ENCODE peak calls at places on chromosomes 13 and 19, in eight cellular contexts. One of them, this sample, is unnamed.

GRCh38 chr19:29878973-29879654 is 62.9 kb upstream of the URI1 start:
- DNase-seq in endothelial cell of umbilical vein: no peak
- DNase-seq in thoracic aorta: no peak
- DNase-seq in PC-3: peak
- DNase-seq in colonic mucosa: no peak
- DNase-seq in IMR-90: peak
- DNase-seq in lung: no peak
- DNase-seq in CD8-positive, alpha-beta T cell: no peak
- DNase-seq in this sample: peak

GRCh38 chr13:76667551-76667950 is 218.7 kb downstream of the KCTD12 start:
- DNase-seq in endothelial cell of umbilical vein: peak
- DNase-seq in thoracic aorta: no peak
- DNase-seq in PC-3: peak
- DNase-seq in colonic mucosa: peak
- DNase-seq in IMR-90: peak
- DNase-seq in lung: no peak
- DNase-seq in CD8-positive, alpha-beta T cell: no peak
- DNase-seq in this sample: peak

GRCh38 chr19:17052439-17052838 is 22.8 kb downstream of the HAUS8 start:
- DNase-seq in endothelial cell of umbilical vein: peak
- DNase-seq in thoracic aorta: no peak
- DNase-seq in PC-3: peak
- DNase-seq in colonic mucosa: peak
- DNase-seq in IMR-90: peak
- DNase-seq in lung: peak
- DNase-seq in CD8-positive, alpha-beta T cell: peak
- DNase-seq in this sample: peak

GRCh38 chr13:114282143-114282685 is 813 bp downstream of the UPF3A start:
- DNase-seq in endothelial cell of umbilical vein: peak
- DNase-seq in thoracic aorta: no peak
- DNase-seq in PC-3: peak
- DNase-seq in colonic mucosa: peak
- DNase-seq in IMR-90: peak
- DNase-seq in lung: peak
- DNase-seq in CD8-positive, alpha-beta T cell: peak
- DNase-seq in this sample: peak

GRCh38 chr19:31988256-31988655 is 357.2 kb upstream of the ZNF507 start:
- DNase-seq in endothelial cell of umbilical vein: no peak
- DNase-seq in thoracic aorta: no peak
- DNase-seq in PC-3: no peak
- DNase-seq in colonic mucosa: no peak
- DNase-seq in IMR-90: no peak
- DNase-seq in lung: no peak
- DNase-seq in CD8-positive, alpha-beta T cell: no peak
- DNase-seq in this sample: no peak

GRCh38 chr13:41577437-41577836 is 120.1 kb downstream of the RGCC start:
- DNase-seq in endothelial cell of umbilical vein: no peak
- DNase-seq in thoracic aorta: no peak
- DNase-seq in PC-3: no peak
- DNase-seq in colonic mucosa: peak
- DNase-seq in IMR-90: peak
- DNase-seq in lung: peak
- DNase-seq in CD8-positive, alpha-beta T cell: no peak
- DNase-seq in this sample: no peak

GRCh38 chr13:46804391-46804815 is 7.4 kb upstream of the ESD start:
- DNase-seq in endothelial cell of umbilical vein: no peak
- DNase-seq in thoracic aorta: no peak
- DNase-seq in PC-3: peak
- DNase-seq in colonic mucosa: no peak
- DNase-seq in IMR-90: peak
- DNase-seq in lung: no peak
- DNase-seq in CD8-positive, alpha-beta T cell: no peak
- DNase-seq in this sample: peak

GRCh38 chr13:113064534-113065405 is 40.8 kb upstream of the F7 start:
- DNase-seq in endothelial cell of umbilical vein: no peak
- DNase-seq in thoracic aorta: no peak
- DNase-seq in PC-3: peak
- DNase-seq in colonic mucosa: no peak
- DNase-seq in IMR-90: peak
- DNase-seq in lung: no peak
- DNase-seq in CD8-positive, alpha-beta T cell: no peak
- DNase-seq in this sample: peak

GRCh38 chr19:46915386-46915785 is 54.6 kb downstream of the ARHGAP35 start:
- DNase-seq in endothelial cell of umbilical vein: no peak
- DNase-seq in thoracic aorta: no peak
- DNase-seq in PC-3: no peak
- DNase-seq in colonic mucosa: no peak
- DNase-seq in IMR-90: no peak
- DNase-seq in lung: no peak
- DNase-seq in CD8-positive, alpha-beta T cell: no peak
- DNase-seq in this sample: no peak

GRCh38 chr13:57557979-57558529 is 73.5 kb upstream of the PCDH17 start:
- DNase-seq in endothelial cell of umbilical vein: peak
- DNase-seq in thoracic aorta: no peak
- DNase-seq in PC-3: peak
- DNase-seq in colonic mucosa: no peak
- DNase-seq in IMR-90: no peak
- DNase-seq in lung: no peak
- DNase-seq in CD8-positive, alpha-beta T cell: no peak
- DNase-seq in this sample: no peak

GRCh38 chr19:41570639-41571112 is 5.3 kb upstream of the CEACAM21 start:
- DNase-seq in endothelial cell of umbilical vein: peak
- DNase-seq in thoracic aorta: no peak
- DNase-seq in PC-3: peak
- DNase-seq in colonic mucosa: peak
- DNase-seq in IMR-90: peak
- DNase-seq in lung: peak
- DNase-seq in CD8-positive, alpha-beta T cell: peak
- DNase-seq in this sample: peak

GRCh38 chr13:32650705-32651311 is 64.6 kb downstream of the PDS5B start:
- DNase-seq in endothelial cell of umbilical vein: peak
- DNase-seq in thoracic aorta: no peak
- DNase-seq in PC-3: peak
- DNase-seq in colonic mucosa: peak
- DNase-seq in IMR-90: peak
- DNase-seq in lung: peak
- DNase-seq in CD8-positive, alpha-beta T cell: peak
- DNase-seq in this sample: peak

GRCh38 chr19:55118401-55118991 is 1.1 kb upstream of the PPP1R12C start:
- DNase-seq in endothelial cell of umbilical vein: no peak
- DNase-seq in thoracic aorta: no peak
- DNase-seq in PC-3: no peak
- DNase-seq in colonic mucosa: peak
- DNase-seq in IMR-90: no peak
- DNase-seq in lung: peak
- DNase-seq in CD8-positive, alpha-beta T cell: no peak
- DNase-seq in this sample: no peak

GRCh38 chr13:80448725-80449124 is 107.8 kb upstream of the SPRY2 start:
- DNase-seq in endothelial cell of umbilical vein: no peak
- DNase-seq in thoracic aorta: no peak
- DNase-seq in PC-3: no peak
- DNase-seq in colonic mucosa: no peak
- DNase-seq in IMR-90: no peak
- DNase-seq in lung: no peak
- DNase-seq in CD8-positive, alpha-beta T cell: no peak
- DNase-seq in this sample: no peak

GRCh38 chr19:58563034-58563573 is 4.7 kb upstream of the UBE2M start:
- DNase-seq in endothelial cell of umbilical vein: no peak
- DNase-seq in thoracic aorta: no peak
- DNase-seq in PC-3: no peak
- DNase-seq in colonic mucosa: peak
- DNase-seq in IMR-90: no peak
- DNase-seq in lung: no peak
- DNase-seq in CD8-positive, alpha-beta T cell: peak
- DNase-seq in this sample: no peak

GRCh38 chr13:93847162-93847561 is 620.6 kb downstream of the GPC6 start:
- DNase-seq in endothelial cell of umbilical vein: no peak
- DNase-seq in thoracic aorta: no peak
- DNase-seq in PC-3: peak
- DNase-seq in colonic mucosa: no peak
- DNase-seq in IMR-90: peak
- DNase-seq in lung: no peak
- DNase-seq in CD8-positive, alpha-beta T cell: no peak
- DNase-seq in this sample: peak

GRCh38 chr13:84377071-84377470 is 494.8 kb upstream of the SLITRK1 start:
- DNase-seq in endothelial cell of umbilical vein: no peak
- DNase-seq in thoracic aorta: no peak
- DNase-seq in PC-3: no peak
- DNase-seq in colonic mucosa: no peak
- DNase-seq in IMR-90: no peak
- DNase-seq in lung: no peak
- DNase-seq in CD8-positive, alpha-beta T cell: no peak
- DNase-seq in this sample: no peak

GRCh38 chr19:18220632-18221275 is 5.5 kb downstream of the PDE4C start:
- DNase-seq in endothelial cell of umbilical vein: no peak
- DNase-seq in thoracic aorta: no peak
- DNase-seq in PC-3: no peak
- DNase-seq in colonic mucosa: no peak
- DNase-seq in IMR-90: no peak
- DNase-seq in lung: no peak
- DNase-seq in CD8-positive, alpha-beta T cell: no peak
- DNase-seq in this sample: no peak

GRCh38 chr13:94345374-94346195 is 133.9 kb downstream of the DCT start:
- DNase-seq in endothelial cell of umbilical vein: peak
- DNase-seq in thoracic aorta: no peak
- DNase-seq in PC-3: peak
- DNase-seq in colonic mucosa: no peak
- DNase-seq in IMR-90: peak
- DNase-seq in lung: no peak
- DNase-seq in CD8-positive, alpha-beta T cell: no peak
- DNase-seq in this sample: no peak

GRCh38 chr19:2547721-2548120 is 71.8 kb downstream of the GADD45B start:
- DNase-seq in endothelial cell of umbilical vein: no peak
- DNase-seq in thoracic aorta: no peak
- DNase-seq in PC-3: no peak
- DNase-seq in colonic mucosa: no peak
- DNase-seq in IMR-90: no peak
- DNase-seq in lung: no peak
- DNase-seq in CD8-positive, alpha-beta T cell: no peak
- DNase-seq in this sample: no peak

GRCh38 chr19:2544576-2545415 is 68.9 kb downstream of the GADD45B start:
- DNase-seq in endothelial cell of umbilical vein: no peak
- DNase-seq in thoracic aorta: no peak
- DNase-seq in PC-3: no peak
- DNase-seq in colonic mucosa: no peak
- DNase-seq in IMR-90: no peak
- DNase-seq in lung: no peak
- DNase-seq in CD8-positive, alpha-beta T cell: no peak
- DNase-seq in this sample: no peak

GRCh38 chr19:2548966-2549365 is 73.0 kb downstream of the GADD45B start:
- DNase-seq in endothelial cell of umbilical vein: no peak
- DNase-seq in thoracic aorta: no peak
- DNase-seq in PC-3: no peak
- DNase-seq in colonic mucosa: no peak
- DNase-seq in IMR-90: no peak
- DNase-seq in lung: no peak
- DNase-seq in CD8-positive, alpha-beta T cell: no peak
- DNase-seq in this sample: no peak

GRCh38 chr19:2546128-2547032 is 70.5 kb downstream of the GADD45B start:
- DNase-seq in endothelial cell of umbilical vein: peak
- DNase-seq in thoracic aorta: peak
- DNase-seq in PC-3: no peak
- DNase-seq in colonic mucosa: peak
- DNase-seq in IMR-90: no peak
- DNase-seq in lung: peak
- DNase-seq in CD8-positive, alpha-beta T cell: no peak
- DNase-seq in this sample: peak

GRCh38 chr19:2547033-2547680 is 71.2 kb downstream of the GADD45B start:
- DNase-seq in endothelial cell of umbilical vein: no peak
- DNase-seq in thoracic aorta: no peak
- DNase-seq in PC-3: no peak
- DNase-seq in colonic mucosa: no peak
- DNase-seq in IMR-90: no peak
- DNase-seq in lung: no peak
- DNase-seq in CD8-positive, alpha-beta T cell: no peak
- DNase-seq in this sample: no peak
- H3K4me3 ChIP-seq in endothelial cell of umbilical vein: no peak
- H3K4me3 ChIP-seq in thoracic aorta: peak
- H3K4me3 ChIP-seq in PC-3: no peak
- H3K4me3 ChIP-seq in colonic mucosa: no peak
- H3K4me3 ChIP-seq in IMR-90: no peak
- H3K4me3 ChIP-seq in lung: no peak
- H3K4me3 ChIP-seq in CD8-positive, alpha-beta T cell: no peak
- H3K4me3 ChIP-seq in this sample: no peak

GRCh38 chr13:31409678-31410356 is 210.0 kb downstream of the B3GLCT start:
- DNase-seq in endothelial cell of umbilical vein: no peak
- DNase-seq in thoracic aorta: no peak
- DNase-seq in PC-3: peak
- DNase-seq in colonic mucosa: peak
- DNase-seq in IMR-90: no peak
- DNase-seq in lung: no peak
- DNase-seq in CD8-positive, alpha-beta T cell: no peak
- DNase-seq in this sample: no peak
- TF ChIP-seq CTCF in endothelial cell of umbilical vein: no peak
- TF ChIP-seq CTCF in thoracic aorta: no peak
- TF ChIP-seq CTCF in PC-3: peak
- TF ChIP-seq CTCF in colonic mucosa: no peak
- TF ChIP-seq CTCF in IMR-90: peak
- TF ChIP-seq CTCF in lung: no peak
- TF ChIP-seq CTCF in CD8-positive, alpha-beta T cell: no peak
- TF ChIP-seq CTCF in this sample: peak

GRCh38 chr19:49150944-49151243 is 4.3 kb downstream of the HRC start:
- DNase-seq in endothelial cell of umbilical vein: no peak
- DNase-seq in thoracic aorta: no peak
- DNase-seq in PC-3: no peak
- DNase-seq in colonic mucosa: no peak
- DNase-seq in IMR-90: no peak
- DNase-seq in lung: no peak
- DNase-seq in CD8-positive, alpha-beta T cell: no peak
- DNase-seq in this sample: no peak
- H3K27ac ChIP-seq in endothelial cell of umbilical vein: no peak
- H3K27ac ChIP-seq in thoracic aorta: peak
- H3K27ac ChIP-seq in PC-3: peak
- H3K27ac ChIP-seq in colonic mucosa: peak
- H3K27ac ChIP-seq in IMR-90: no peak
- H3K27ac ChIP-seq in lung: peak
- H3K27ac ChIP-seq in CD8-positive, alpha-beta T cell: no peak
- H3K27ac ChIP-seq in this sample: no peak

GRCh38 chr19:38319421-38320258 is at the start of gene KCNK6:
- DNase-seq in endothelial cell of umbilical vein: peak
- DNase-seq in thoracic aorta: no peak
- DNase-seq in PC-3: no peak
- DNase-seq in colonic mucosa: peak
- DNase-seq in IMR-90: no peak
- DNase-seq in lung: no peak
- DNase-seq in CD8-positive, alpha-beta T cell: peak
- DNase-seq in this sample: no peak

GRCh38 chr19:38321646-38322323 is 2.1 kb downstream of the KCNK6 start:
- DNase-seq in endothelial cell of umbilical vein: no peak
- DNase-seq in thoracic aorta: no peak
- DNase-seq in PC-3: no peak
- DNase-seq in colonic mucosa: no peak
- DNase-seq in IMR-90: peak
- DNase-seq in lung: no peak
- DNase-seq in CD8-positive, alpha-beta T cell: no peak
- DNase-seq in this sample: no peak

GRCh38 chr19:38323276-38323675 is 3.6 kb downstream of the KCNK6 start:
- DNase-seq in endothelial cell of umbilical vein: no peak
- DNase-seq in thoracic aorta: no peak
- DNase-seq in PC-3: no peak
- DNase-seq in colonic mucosa: no peak
- DNase-seq in IMR-90: no peak
- DNase-seq in lung: no peak
- DNase-seq in CD8-positive, alpha-beta T cell: no peak
- DNase-seq in this sample: no peak

GRCh38 chr19:38318595-38319142 is 976 bp upstream of the KCNK6 start:
- DNase-seq in endothelial cell of umbilical vein: peak
- DNase-seq in thoracic aorta: no peak
- DNase-seq in PC-3: no peak
- DNase-seq in colonic mucosa: no peak
- DNase-seq in IMR-90: no peak
- DNase-seq in lung: no peak
- DNase-seq in CD8-positive, alpha-beta T cell: no peak
- DNase-seq in this sample: no peak

GRCh38 chr19:38320969-38321339 is 1.3 kb downstream of the KCNK6 start:
- DNase-seq in endothelial cell of umbilical vein: no peak
- DNase-seq in thoracic aorta: no peak
- DNase-seq in PC-3: no peak
- DNase-seq in colonic mucosa: no peak
- DNase-seq in IMR-90: no peak
- DNase-seq in lung: no peak
- DNase-seq in CD8-positive, alpha-beta T cell: no peak
- DNase-seq in this sample: no peak
- H3K4me3 ChIP-seq in endothelial cell of umbilical vein: no peak
- H3K4me3 ChIP-seq in thoracic aorta: peak
- H3K4me3 ChIP-seq in PC-3: no peak
- H3K4me3 ChIP-seq in colonic mucosa: peak
- H3K4me3 ChIP-seq in IMR-90: no peak
- H3K4me3 ChIP-seq in lung: no peak
- H3K4me3 ChIP-seq in CD8-positive, alpha-beta T cell: no peak
- H3K4me3 ChIP-seq in this sample: no peak

This sample was measured in brain microvascular endothelial cell.